ENCODE peak calls at places on chromosomes 6 and 20, in nine cellular contexts. One of them, this sample, is unnamed.

GRCh38 chr20:64254571-64255360 is 782 bp upstream of the PCMTD2 start:
- DNase-seq in neural crest cell: no peak
- DNase-seq in HFF-Myc: no peak
- DNase-seq in right atrium auricular region: peak; percentile 58
- DNase-seq in type B pancreatic cell: no peak
- DNase-seq in tibial artery: peak; percentile 60
- DNase-seq in HFFc6: no peak
- DNase-seq in left lung: no peak
- DNase-seq in ascending aorta: no peak
- DNase-seq in this sample: no peak

GRCh38 chr6:129776542-129776941 is 66.6 kb upstream of the ARHGAP18 start:
- DNase-seq in left lung: no peak
- DNase-seq in type B pancreatic cell: no peak
- DNase-seq in tibial artery: no peak
- DNase-seq in HFFc6: no peak
- DNase-seq in neural crest cell: no peak
- DNase-seq in ascending aorta: no peak
- DNase-seq in right atrium auricular region: no peak
- DNase-seq in HFF-Myc: no peak
- DNase-seq in this sample: no peak

GRCh38 chr6:5213851-5214507 is 46.8 kb downstream of the LYRM4 start:
- DNase-seq in neural crest cell: no peak
- DNase-seq in HFF-Myc: no peak
- DNase-seq in type B pancreatic cell: no peak
- DNase-seq in left lung: no peak
- DNase-seq in tibial artery: no peak
- DNase-seq in ascending aorta: no peak
- DNase-seq in HFFc6: peak; percentile 74
- DNase-seq in right atrium auricular region: no peak
- DNase-seq in this sample: no peak

GRCh38 chr20:1700990-1701389 is 43.4 kb upstream of the SIRPG start:
- DNase-seq in left lung: no peak
- DNase-seq in HFF-Myc: no peak
- DNase-seq in HFFc6: no peak
- DNase-seq in ascending aorta: no peak
- DNase-seq in right atrium auricular region: no peak
- DNase-seq in tibial artery: no peak
- DNase-seq in type B pancreatic cell: no peak
- DNase-seq in neural crest cell: no peak
- DNase-seq in this sample: no peak

GRCh38 chr6:24720131-24720603 is 1.2 kb upstream of the C6orf62 start:
- DNase-seq in left lung: peak; percentile 71
- DNase-seq in type B pancreatic cell: peak; percentile 71
- DNase-seq in ascending aorta: no peak
- DNase-seq in tibial artery: peak; percentile 78
- DNase-seq in HFFc6: peak; percentile 24
- DNase-seq in HFF-Myc: no peak
- DNase-seq in neural crest cell: peak; percentile 22
- DNase-seq in right atrium auricular region: no peak
- DNase-seq in this sample: no peak

GRCh38 chr6:101195581-101195980 is 197.9 kb upstream of the GRIK2 start:
- DNase-seq in HFF-Myc: peak; percentile 25
- DNase-seq in right atrium auricular region: no peak
- DNase-seq in neural crest cell: no peak
- DNase-seq in left lung: no peak
- DNase-seq in ascending aorta: no peak
- DNase-seq in tibial artery: no peak
- DNase-seq in type B pancreatic cell: no peak
- DNase-seq in HFFc6: peak; percentile 68
- DNase-seq in this sample: no peak

GRCh38 chr6:38510205-38510604 is 129.5 kb downstream of the BTBD9 start:
- DNase-seq in right atrium auricular region: no peak
- DNase-seq in HFFc6: peak; percentile 51
- DNase-seq in ascending aorta: no peak
- DNase-seq in HFF-Myc: no peak
- DNase-seq in left lung: no peak
- DNase-seq in neural crest cell: no peak
- DNase-seq in tibial artery: no peak
- DNase-seq in type B pancreatic cell: no peak
- DNase-seq in this sample: no peak

GRCh38 chr6:26500102-26500501 is at the start of gene BTN1A1:
- DNase-seq in tibial artery: no peak
- DNase-seq in type B pancreatic cell: no peak
- DNase-seq in left lung: no peak
- DNase-seq in right atrium auricular region: no peak
- DNase-seq in neural crest cell: no peak
- DNase-seq in HFF-Myc: no peak
- DNase-seq in ascending aorta: no peak
- DNase-seq in HFFc6: no peak
- DNase-seq in this sample: no peak

GRCh38 chr6:131828080-131828479 is 20.3 kb downstream of the ENPP1 start:
- DNase-seq in ascending aorta: no peak
- DNase-seq in HFFc6: peak; percentile 81
- DNase-seq in type B pancreatic cell: no peak
- DNase-seq in right atrium auricular region: no peak
- DNase-seq in neural crest cell: no peak
- DNase-seq in HFF-Myc: no peak
- DNase-seq in tibial artery: no peak
- DNase-seq in left lung: no peak
- DNase-seq in this sample: no peak

GRCh38 chr6:167978607-167979006 is 18.9 kb upstream of the KIF25 start:
- DNase-seq in HFF-Myc: no peak
- DNase-seq in right atrium auricular region: no peak
- DNase-seq in HFFc6: no peak
- DNase-seq in type B pancreatic cell: no peak
- DNase-seq in neural crest cell: no peak
- DNase-seq in left lung: no peak
- DNase-seq in tibial artery: no peak
- DNase-seq in ascending aorta: no peak
- DNase-seq in this sample: no peak

GRCh38 chr6:169289671-169290408 is 36.2 kb upstream of the THBS2 start:
- DNase-seq in type B pancreatic cell: no peak
- DNase-seq in neural crest cell: no peak
- DNase-seq in left lung: peak; percentile 62
- DNase-seq in ascending aorta: no peak
- DNase-seq in HFFc6: no peak
- DNase-seq in HFF-Myc: no peak
- DNase-seq in tibial artery: peak; percentile 78
- DNase-seq in right atrium auricular region: peak; percentile 78
- DNase-seq in this sample: no peak

GRCh38 chr6:128323011-128323410 is 197.4 kb downstream of the PTPRK start:
- DNase-seq in type B pancreatic cell: no peak
- DNase-seq in left lung: no peak
- DNase-seq in HFFc6: no peak
- DNase-seq in tibial artery: no peak
- DNase-seq in right atrium auricular region: no peak
- DNase-seq in ascending aorta: no peak
- DNase-seq in HFF-Myc: no peak
- DNase-seq in neural crest cell: no peak
- DNase-seq in this sample: no peak

GRCh38 chr20:1863296-1863695 is 31.9 kb upstream of the SIRPA start:
- DNase-seq in ascending aorta: no peak
- DNase-seq in HFFc6: no peak
- DNase-seq in left lung: no peak
- DNase-seq in tibial artery: no peak
- DNase-seq in type B pancreatic cell: no peak
- DNase-seq in right atrium auricular region: no peak
- DNase-seq in neural crest cell: no peak
- DNase-seq in HFF-Myc: no peak
- DNase-seq in this sample: no peak

GRCh38 chr20:43736588-43737091 is 9.8 kb upstream of the GTSF1L start:
- DNase-seq in neural crest cell: no peak
- DNase-seq in HFFc6: no peak
- DNase-seq in left lung: no peak
- DNase-seq in ascending aorta: no peak
- DNase-seq in right atrium auricular region: no peak
- DNase-seq in HFF-Myc: no peak
- DNase-seq in tibial artery: no peak
- DNase-seq in type B pancreatic cell: no peak
- DNase-seq in this sample: no peak

GRCh38 chr6:107572886-107573285 is 83.0 kb downstream of the SOBP start:
- DNase-seq in ascending aorta: no peak
- DNase-seq in HFF-Myc: no peak
- DNase-seq in left lung: no peak
- DNase-seq in tibial artery: no peak
- DNase-seq in neural crest cell: no peak
- DNase-seq in type B pancreatic cell: no peak
- DNase-seq in right atrium auricular region: no peak
- DNase-seq in HFFc6: no peak
- DNase-seq in this sample: no peak
- TF ChIP-seq CTCF in ascending aorta: no peak
- TF ChIP-seq CTCF in HFF-Myc: no peak
- TF ChIP-seq CTCF in left lung: no peak
- TF ChIP-seq CTCF in tibial artery: no peak
- TF ChIP-seq CTCF in neural crest cell: no peak
- TF ChIP-seq CTCF in type B pancreatic cell: no peak
- TF ChIP-seq CTCF in right atrium auricular region: no peak
- TF ChIP-seq CTCF in HFFc6: no peak
- TF ChIP-seq CTCF in this sample: no peak

GRCh38 chr20:36628076-36628475 is 17.9 kb downstream of the SLA2 start:
- DNase-seq in tibial artery: no peak
- DNase-seq in neural crest cell: no peak
- DNase-seq in left lung: no peak
- DNase-seq in HFF-Myc: no peak
- DNase-seq in HFFc6: no peak
- DNase-seq in ascending aorta: no peak
- DNase-seq in type B pancreatic cell: no peak
- DNase-seq in right atrium auricular region: no peak
- DNase-seq in this sample: no peak
- TF ChIP-seq CTCF in tibial artery: no peak
- TF ChIP-seq CTCF in neural crest cell: no peak
- TF ChIP-seq CTCF in left lung: no peak
- TF ChIP-seq CTCF in HFF-Myc: no peak
- TF ChIP-seq CTCF in HFFc6: no peak
- TF ChIP-seq CTCF in ascending aorta: no peak
- TF ChIP-seq CTCF in type B pancreatic cell: no peak
- TF ChIP-seq CTCF in right atrium auricular region: no peak
- TF ChIP-seq CTCF in this sample: no peak

DNA sequence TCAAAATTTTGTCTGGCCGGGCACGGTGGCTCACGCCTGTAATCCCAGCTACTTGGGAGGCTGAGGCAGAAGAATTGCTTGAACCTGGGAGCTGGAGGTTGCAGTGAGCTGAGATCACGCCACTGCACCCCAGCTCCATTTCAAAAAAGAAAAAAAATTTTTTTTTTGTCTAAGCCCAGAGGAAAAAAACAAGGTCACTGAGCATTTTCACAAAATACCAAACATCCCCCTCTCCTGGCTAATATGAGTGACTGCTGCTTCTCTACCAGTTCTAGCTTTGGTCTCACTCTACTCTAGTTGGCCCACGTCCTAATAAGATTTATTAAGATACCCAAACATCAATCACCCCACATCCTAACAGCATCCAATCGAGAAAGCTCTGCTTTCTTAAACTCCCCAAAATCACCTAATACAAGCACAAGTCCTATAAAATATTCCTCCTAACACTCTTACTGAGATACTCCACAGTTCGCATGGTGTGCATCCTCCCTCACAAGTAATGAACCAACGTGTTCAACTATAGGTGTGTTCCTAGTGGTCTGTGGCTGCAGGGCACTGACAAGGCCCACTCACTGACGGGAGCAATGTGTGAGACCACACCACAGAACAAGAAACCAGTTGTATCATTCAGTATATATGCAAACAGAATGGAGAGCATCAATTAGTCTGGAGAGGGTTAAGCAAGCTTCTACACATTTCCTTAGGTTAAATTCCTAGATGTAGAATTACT is 64.2 kb downstream of the FKBP5 start:
- DNase-seq in tibial artery: no peak
- DNase-seq in left lung: no peak
- DNase-seq in neural crest cell: no peak
- DNase-seq in HFFc6: no peak
- DNase-seq in type B pancreatic cell: no peak
- DNase-seq in right atrium auricular region: no peak
- DNase-seq in HFF-Myc: no peak
- DNase-seq in ascending aorta: no peak
- DNase-seq in this sample: no peak
- TF ChIP-seq CTCF in tibial artery: no peak
- TF ChIP-seq CTCF in left lung: no peak
- TF ChIP-seq CTCF in neural crest cell: peak; percentile 54
- TF ChIP-seq CTCF in HFFc6: peak; percentile 74
- TF ChIP-seq CTCF in type B pancreatic cell: peak; percentile 50
- TF ChIP-seq CTCF in right atrium auricular region: peak; percentile 48
- TF ChIP-seq CTCF in HFF-Myc: peak; percentile 47
- TF ChIP-seq CTCF in ascending aorta: no peak
- TF ChIP-seq CTCF in this sample: no peak

GRCh38 chr6:51929934-51930574 is 157.4 kb downstream of the PKHD1 start:
- DNase-seq in HFFc6: no peak
- DNase-seq in neural crest cell: no peak
- DNase-seq in ascending aorta: no peak
- DNase-seq in HFF-Myc: no peak
- DNase-seq in left lung: no peak
- DNase-seq in right atrium auricular region: no peak
- DNase-seq in type B pancreatic cell: no peak
- DNase-seq in tibial artery: no peak
- DNase-seq in this sample: no peak
- TF ChIP-seq CTCF in HFFc6: no peak
- TF ChIP-seq CTCF in neural crest cell: no peak
- TF ChIP-seq CTCF in ascending aorta: no peak
- TF ChIP-seq CTCF in HFF-Myc: no peak
- TF ChIP-seq CTCF in left lung: no peak
- TF ChIP-seq CTCF in right atrium auricular region: no peak
- TF ChIP-seq CTCF in type B pancreatic cell: no peak
- TF ChIP-seq CTCF in tibial artery: no peak
- TF ChIP-seq CTCF in this sample: no peak

GRCh38 chr6:166903500-166903899 is 52.9 kb downstream of the RNASET2 start:
- DNase-seq in ascending aorta: no peak
- DNase-seq in tibial artery: no peak
- DNase-seq in right atrium auricular region: peak; percentile 46
- DNase-seq in HFF-Myc: no peak
- DNase-seq in HFFc6: no peak
- DNase-seq in left lung: no peak
- DNase-seq in type B pancreatic cell: no peak
- DNase-seq in neural crest cell: no peak
- DNase-seq in this sample: no peak
- TF ChIP-seq CTCF in ascending aorta: no peak
- TF ChIP-seq CTCF in tibial artery: no peak
- TF ChIP-seq CTCF in right atrium auricular region: no peak
- TF ChIP-seq CTCF in HFF-Myc: no peak
- TF ChIP-seq CTCF in HFFc6: no peak
- TF ChIP-seq CTCF in left lung: no peak
- TF ChIP-seq CTCF in type B pancreatic cell: no peak
- TF ChIP-seq CTCF in neural crest cell: no peak
- TF ChIP-seq CTCF in this sample: no peak

DNA sequence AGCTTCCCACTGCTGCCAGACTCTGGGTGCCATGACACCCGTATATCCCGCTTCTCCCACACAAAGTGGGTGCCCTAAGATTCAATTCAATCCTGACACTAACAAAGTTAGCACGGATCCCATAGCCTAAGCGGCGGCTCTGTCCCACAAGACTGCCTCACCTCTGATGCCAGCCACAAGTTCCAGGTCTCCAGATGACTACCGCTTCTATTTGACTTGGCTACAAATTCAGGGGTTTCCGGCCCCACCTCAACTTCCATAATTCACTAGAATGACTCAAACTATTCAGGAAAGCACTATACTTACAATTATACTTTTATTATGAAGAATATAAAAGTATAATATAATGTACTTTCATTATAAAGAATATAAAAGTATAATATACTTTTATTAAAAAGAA is 24.8 kb upstream of the SLC22A23 start:
- DNase-seq in HFF-Myc: no peak
- DNase-seq in neural crest cell: no peak
- DNase-seq in HFFc6: no peak
- DNase-seq in right atrium auricular region: no peak
- DNase-seq in left lung: no peak
- DNase-seq in type B pancreatic cell: no peak
- DNase-seq in tibial artery: no peak
- DNase-seq in ascending aorta: no peak
- DNase-seq in this sample: no peak
- TF ChIP-seq CTCF in HFF-Myc: no peak
- TF ChIP-seq CTCF in neural crest cell: no peak
- TF ChIP-seq CTCF in HFFc6: no peak
- TF ChIP-seq CTCF in right atrium auricular region: no peak
- TF ChIP-seq CTCF in left lung: no peak
- TF ChIP-seq CTCF in type B pancreatic cell: no peak
- TF ChIP-seq CTCF in tibial artery: no peak
- TF ChIP-seq CTCF in ascending aorta: no peak
- TF ChIP-seq CTCF in this sample: no peak